ENCODE peak calls at places on chromosomes 2 and 18, in nine cellular contexts. O, N, R, C, L, H, U, M and Q are unnamed samples.

GRCh38 chr2:203685081-203685621 is 21.3 kb upstream of the CD28 start:
- DNase-seq in H (peak; percentile 94), U (no peak), O (no peak), C (no peak), N (peak; percentile 24), L (no peak), R (no peak), M (no peak), Q (no peak)

GRCh38 chr2:162677476-162677875 is 161.1 kb downstream of the KCNH7 start:
- DNase-seq in L (no peak), O (no peak), R (no peak), C (no peak), M (no peak), H (peak; percentile 67), N (no peak), U (no peak), Q (no peak)

GRCh38 chr2:237885931-237886701 is 26.7 kb downstream of the RAMP1 start:
- DNase-seq in O (peak; percentile 98), H (no peak), U (no peak), L (no peak), M (no peak), N (peak; percentile 51), R (peak; percentile 94), C (peak; percentile 93), Q (no peak)

GRCh38 chr2:120605231-120605935 is 130.3 kb upstream of the GLI2 start:
- DNase-seq in U (peak; percentile 64), R (no peak), O (no peak), L (no peak), M (peak; percentile 54), N (no peak), C (no peak), H (no peak), Q (no peak)

GRCh38 chr2:165601866-165602636 is 132.6 kb downstream of the CSRNP3 start:
- DNase-seq in C (no peak), N (no peak), H (no peak), M (peak; percentile 37), O (no peak), L (no peak), R (no peak), U (no peak), Q (no peak)

GRCh38 chr2:85496481-85496880 is 42.5 kb upstream of the MAT2A start:
- DNase-seq in C (no peak), N (no peak), H (no peak), O (no peak), U (no peak), R (no peak), L (no peak), M (no peak), Q (no peak)

GRCh38 chr2:232368311-232368731 is 10.2 kb upstream of the ALPP start:
- DNase-seq in O (peak; percentile 53), N (no peak), L (no peak), H (no peak), U (no peak), M (no peak), C (peak; percentile 19), R (no peak), Q (peak; percentile 34)

GRCh38 chr2:29114514-29114840 is 738 bp upstream of the CLIP4 start:
- DNase-seq in N (no peak), M (peak; percentile 31), H (no peak), R (no peak), L (no peak), O (no peak), U (peak; percentile 22), C (peak; percentile 44), Q (no peak)

GRCh38 chr2:8558956-8559355 is 122.9 kb upstream of the ID2 start:
- DNase-seq in U (no peak), L (no peak), C (no peak), R (no peak), N (no peak), H (no peak), M (no peak), O (no peak), Q (no peak)

GRCh38 chr18:49017813-49018552 is 67.2 kb upstream of the SMAD7 start:
- DNase-seq in R (peak; percentile 13), O (peak; percentile 43), M (no peak), N (no peak), U (no peak), C (peak; percentile 29), H (no peak), L (peak; percentile 7), Q (peak; percentile 46)

GRCh38 chr2:106107509-106108131 is 86.5 kb downstream of the UXS1 start:
- DNase-seq in L (no peak), N (no peak), O (no peak), C (no peak), R (no peak), H (no peak), U (no peak), M (no peak), Q (no peak)

GRCh38 chr18:75475228-75475627 is 47.7 kb upstream of the SMIM21 start:
- DNase-seq in O (no peak), C (no peak), M (no peak), H (peak; percentile 43), N (no peak), U (no peak), R (no peak), L (no peak), Q (no peak)

GRCh38 chr2:100610381-100610831 is 47.6 kb downstream of the PDCL3 start:
- DNase-seq in O (peak; percentile 80), C (peak; percentile 74), R (peak; percentile 77), H (peak; percentile 60), N (peak; percentile 60), M (peak; percentile 74), L (peak; percentile 29), U (peak; percentile 82), Q (peak; percentile 37)

GRCh38 chr2:104481341-104481740 is 372.6 kb upstream of the POU3F3 start:
- DNase-seq in R (no peak), N (no peak), O (no peak), M (no peak), H (no peak), U (no peak), C (no peak), L (no peak), Q (no peak)

GRCh38 chr2:74201596-74201995 is 3.2 kb downstream of the MTHFD2 start:
- DNase-seq in R (no peak), H (no peak), M (peak; percentile 31), L (no peak), N (peak; percentile 19), U (no peak), C (no peak), O (no peak), Q (no peak)

GRCh38 chr2:8242734-8243133 is 439.1 kb upstream of the ID2 start:
- DNase-seq in N (peak; percentile 36), M (no peak), O (no peak), C (no peak), R (no peak), H (no peak), L (no peak), U (no peak), Q (no peak)

GRCh38 chr2:118062048-118062447 is 26.2 kb upstream of the INSIG2 start:
- DNase-seq in N (no peak), M (no peak), L (no peak), H (no peak), C (no peak), U (no peak), O (no peak), R (no peak), Q (no peak)

GRCh38 chr2:224195954-224196571 is 157.0 kb upstream of the SERPINE2 start:
- DNase-seq in L (no peak), H (no peak), C (peak; percentile 64), U (no peak), O (peak; percentile 67), M (no peak), N (no peak), R (peak; percentile 28), Q (no peak)

GRCh38 chr2:197307933-197308521 is 2.6 kb downstream of the ANKRD44 start:
- DNase-seq in H (no peak), U (no peak), C (no peak), L (no peak), M (peak; percentile 46), O (no peak), N (no peak), R (no peak), Q (no peak)

GRCh38 chr2:222296311-222296736 is 2.5 kb downstream of the PAX3 start:
- DNase-seq in C (no peak), H (no peak), L (no peak), N (no peak), R (no peak), U (no peak), M (peak; percentile 51), O (no peak), Q (no peak)
- H3K4me3 ChIP-seq in C (no peak overlapping the region), H (no peak overlapping the region), L (no peak overlapping the region), N (no peak overlapping the region), R (no peak overlapping the region), U (no peak overlapping the region), M (peak overlapping the region; percentile 38), O (no peak overlapping the region), Q (peak overlapping the region; percentile 32)

GRCh38 chr18:35328868-35329267 is 15.4 kb downstream of the ZNF24 start:
- DNase-seq in U (no peak), H (no peak), C (no peak), O (no peak), L (no peak), N (no peak), R (no peak), M (no peak), Q (no peak)
- TF ChIP-seq POLR2A in U (no peak), H (no peak), C (no peak), O (no peak), L (no peak), N (no peak), R (no peak), M (no peak), Q (no peak)

DNA sequence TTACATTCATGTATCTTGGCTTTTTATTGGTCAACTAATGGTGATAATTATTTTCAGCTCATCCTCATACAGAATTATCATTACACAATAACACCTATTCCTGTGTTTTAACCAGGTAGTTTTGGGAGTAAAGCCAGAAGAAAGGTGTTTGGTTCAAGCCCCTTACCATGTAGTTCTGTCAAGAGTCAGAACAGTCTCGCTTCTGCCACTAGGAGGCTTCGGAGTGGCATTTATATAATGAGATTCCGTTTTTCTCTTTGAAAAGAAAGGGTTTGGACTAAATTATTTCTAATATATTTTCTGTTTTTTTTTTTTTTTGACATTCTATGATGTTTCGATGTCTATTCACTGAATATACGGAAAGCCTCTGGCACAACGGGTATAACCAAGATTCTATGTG is 217.8 kb downstream of the CDH7 start:
- DNase-seq in N (no peak), L (no peak), R (no peak), H (no peak), M (no peak), C (no peak), O (no peak), U (no peak), Q (no peak)
- TF ChIP-seq CTCF in N (no peak), L (no peak), R (no peak), H (no peak), M (no peak), C (no peak), O (no peak), U (no peak), Q (no peak)

DNA sequence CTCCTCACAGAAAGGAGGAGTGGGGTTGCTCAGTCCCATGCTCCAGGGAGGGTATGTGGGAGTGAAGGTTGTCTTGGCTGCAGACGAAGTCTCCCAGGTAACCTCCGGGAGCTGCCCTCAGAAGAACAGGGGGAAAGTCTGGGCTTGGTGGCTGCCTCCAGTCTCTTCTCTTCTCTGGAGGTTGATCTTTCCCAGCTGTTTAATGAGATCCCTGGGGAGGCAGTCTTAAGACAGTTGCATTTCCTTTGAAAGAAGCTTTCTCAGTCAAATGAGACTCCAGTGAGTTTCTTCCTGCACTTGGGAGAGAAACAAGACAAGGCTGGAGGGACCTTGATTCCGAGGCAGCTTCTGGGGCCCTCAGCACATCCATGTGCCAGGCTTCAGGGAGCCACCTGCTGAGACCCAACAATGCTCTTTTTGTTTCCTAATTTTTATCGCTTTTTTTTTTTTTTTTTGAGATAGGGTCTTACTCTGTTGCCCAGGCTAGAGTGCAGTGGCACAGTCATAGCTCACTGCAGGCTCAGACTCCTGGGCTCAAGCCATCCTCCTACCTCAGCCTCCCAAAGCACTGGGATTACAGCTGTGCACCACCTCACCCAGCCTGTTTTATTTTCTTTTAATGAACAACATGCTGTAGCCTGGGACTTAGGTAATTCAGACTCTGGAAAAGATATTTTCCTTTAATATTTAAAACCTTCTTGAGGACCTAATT is 71.7 kb upstream of the TPO start:
- DNase-seq in C (no peak), O (no peak), L (no peak), R (peak; percentile 16), N (no peak), H (no peak), M (peak; percentile 7), U (no peak), Q (no peak)
- H3K4me3 ChIP-seq in C (no peak overlapping the region), O (no peak overlapping the region), L (no peak overlapping the region), R (no peak overlapping the region), N (no peak overlapping the region), H (no peak overlapping the region), M (no peak overlapping the region), U (no peak overlapping the region), Q (no peak overlapping the region)